ENCODE peak calls at places on chromosome 9, in four cellular contexts. One of them, this sample, is unnamed.

GRCh38 chr9:31137151-31137849 is 1247.1 kb upstream of the ACO1 start:
- DNase-seq in upper lobe of right lung: no peak
- DNase-seq in colonic mucosa: no peak
- DNase-seq in SK-N-SH: no peak
- DNase-seq in this sample: no peak

GRCh38 chr9:33125871-33126822 is 41.0 kb downstream of the B4GALT1 start:
- DNase-seq in colonic mucosa: no peak
- DNase-seq in upper lobe of right lung: no peak
- DNase-seq in SK-N-SH: no peak
- DNase-seq in this sample: no peak

GRCh38 chr9:108412755-108413154 is 443.0 kb downstream of the ACTL7B start:
- DNase-seq in colonic mucosa: peak; percentile 30
- DNase-seq in SK-N-SH: no peak
- DNase-seq in upper lobe of right lung: no peak
- DNase-seq in this sample: no peak

GRCh38 chr9:101516655-101517054 is 17.0 kb upstream of the RNF20 start:
- DNase-seq in SK-N-SH: no peak
- DNase-seq in upper lobe of right lung: no peak
- DNase-seq in colonic mucosa: no peak
- DNase-seq in this sample: no peak

GRCh38 chr9:114054191-114054690 is 23.9 kb downstream of the AMBP start:
- DNase-seq in SK-N-SH: no peak
- DNase-seq in colonic mucosa: peak; percentile 10
- DNase-seq in upper lobe of right lung: peak; percentile 29
- DNase-seq in this sample: peak; percentile 21

GRCh38 chr9:82597225-82598158 is 465.4 kb downstream of the RASEF start:
- DNase-seq in SK-N-SH: no peak
- DNase-seq in upper lobe of right lung: no peak
- DNase-seq in colonic mucosa: no peak
- DNase-seq in this sample: no peak

GRCh38 chr9:108708448-108708847 is 147.3 kb downstream of the ACTL7B start:
- DNase-seq in colonic mucosa: no peak
- DNase-seq in upper lobe of right lung: no peak
- DNase-seq in SK-N-SH: no peak
- DNase-seq in this sample: no peak

GRCh38 chr9:14219865-14220655 is 93.9 kb downstream of the NFIB start:
- DNase-seq in SK-N-SH: no peak
- DNase-seq in colonic mucosa: no peak
- DNase-seq in upper lobe of right lung: no peak
- DNase-seq in this sample: no peak

DNA sequence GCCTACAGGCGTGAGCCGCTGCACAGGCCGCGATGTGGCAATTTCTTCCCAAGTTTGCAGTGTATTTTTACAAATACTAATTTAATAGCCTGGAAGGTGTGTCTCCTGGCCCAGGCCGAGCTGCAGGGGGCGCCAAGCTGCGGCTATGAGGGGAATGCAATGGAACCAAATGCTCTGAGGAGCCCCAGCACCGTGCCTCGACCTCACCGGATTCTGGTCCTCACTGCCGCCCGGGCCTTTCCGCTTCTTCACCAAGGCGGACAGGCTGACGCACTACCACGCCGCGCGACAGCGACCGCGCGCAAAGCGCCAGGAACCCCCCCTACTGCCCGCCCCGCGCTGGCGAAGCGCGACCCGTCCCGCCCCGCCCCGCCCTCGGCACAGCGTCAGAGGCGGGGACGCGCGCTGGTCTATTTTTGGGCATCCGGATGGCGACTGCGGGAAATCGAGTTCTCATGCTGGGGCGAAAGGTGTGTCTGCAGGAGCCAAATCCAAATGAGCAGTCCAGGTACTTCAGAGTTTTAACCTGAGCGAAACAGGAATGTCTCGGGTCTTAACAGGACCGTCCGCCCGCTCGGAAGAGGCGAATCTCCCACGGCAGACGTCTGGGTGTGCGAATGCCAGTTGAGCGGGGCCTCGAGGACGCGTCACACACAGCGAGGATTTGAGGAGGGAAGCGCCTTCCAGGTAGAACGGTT is 31.7 kb upstream of the PRXL2C start:
- DNase-seq in SK-N-SH: peak; percentile 91
- DNase-seq in upper lobe of right lung: peak; percentile 94
- DNase-seq in colonic mucosa: peak; percentile 76
- DNase-seq in this sample: peak; percentile 50
- TF ChIP-seq CTCF in SK-N-SH: peak; percentile 54
- TF ChIP-seq CTCF in upper lobe of right lung: peak; percentile 62
- TF ChIP-seq CTCF in colonic mucosa: peak; percentile 34
- TF ChIP-seq CTCF in this sample: no peak

DNA sequence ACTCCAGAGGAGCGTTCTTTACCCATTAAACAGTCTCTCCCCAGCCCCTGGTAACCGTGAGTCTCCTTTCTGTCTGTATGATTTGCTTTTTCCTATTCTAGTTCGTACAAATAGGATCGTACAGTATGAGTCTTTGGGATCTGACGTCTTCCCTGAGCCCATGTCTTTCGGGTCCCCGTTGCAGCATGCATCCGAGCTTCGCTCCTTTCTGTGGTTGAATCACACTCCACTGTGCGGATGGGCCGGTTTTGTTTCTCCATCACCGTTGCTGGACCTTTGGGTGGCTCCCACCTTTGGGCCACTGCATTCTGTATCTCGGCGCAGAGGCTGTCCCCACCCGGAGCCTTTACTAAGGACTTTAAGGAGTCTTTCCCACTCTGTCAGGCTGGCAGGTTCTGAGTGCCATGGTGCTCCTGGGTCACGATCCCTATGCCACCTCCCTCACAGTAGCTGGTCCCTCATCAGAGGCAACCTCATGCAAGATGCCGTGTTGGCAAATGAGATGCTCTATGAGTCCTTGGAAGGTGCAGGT is 145.7 kb upstream of the COL5A1 start:
- DNase-seq in upper lobe of right lung: peak; percentile 33
- DNase-seq in colonic mucosa: no peak
- DNase-seq in SK-N-SH: no peak
- DNase-seq in this sample: no peak
- TF ChIP-seq CTCF in upper lobe of right lung: no peak
- TF ChIP-seq CTCF in colonic mucosa: no peak
- TF ChIP-seq CTCF in SK-N-SH: no peak
- TF ChIP-seq CTCF in this sample: no peak

DNA sequence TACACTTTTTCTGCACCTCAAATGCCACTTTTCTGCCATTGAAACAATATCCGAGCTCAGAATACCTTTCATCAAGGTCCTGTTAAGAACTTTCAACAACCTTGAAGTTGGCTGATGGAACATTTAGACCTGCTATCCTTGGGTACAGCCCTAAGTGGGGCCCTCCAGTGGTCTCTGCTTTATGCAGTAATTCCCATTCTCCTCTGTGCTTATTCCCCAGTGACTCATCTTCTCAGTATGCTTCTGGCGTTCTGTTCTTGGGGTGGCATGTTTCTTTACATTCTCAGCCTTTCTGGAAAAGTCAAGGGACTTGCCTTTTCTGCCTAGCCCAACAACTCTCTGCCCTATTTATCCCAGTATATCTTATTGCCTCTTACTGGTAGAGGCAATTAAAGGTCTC is 7.1 kb downstream of the ANP32B start:
- DNase-seq in SK-N-SH: peak; percentile 27
- DNase-seq in upper lobe of right lung: no peak
- DNase-seq in colonic mucosa: no peak
- DNase-seq in this sample: no peak
- TF ChIP-seq CTCF in SK-N-SH: peak; percentile 45
- TF ChIP-seq CTCF in upper lobe of right lung: no peak
- TF ChIP-seq CTCF in colonic mucosa: no peak
- TF ChIP-seq CTCF in this sample: peak; percentile 4

GRCh38 chr9:71683598-71684235 is 84.6 kb downstream of the CEMIP2 start:
- DNase-seq in colonic mucosa: no peak
- DNase-seq in upper lobe of right lung: no peak
- DNase-seq in SK-N-SH: peak; percentile 1
- DNase-seq in this sample: no peak
- TF ChIP-seq CTCF in colonic mucosa: no peak
- TF ChIP-seq CTCF in upper lobe of right lung: peak; percentile 24
- TF ChIP-seq CTCF in SK-N-SH: peak; percentile 70
- TF ChIP-seq CTCF in this sample: no peak

GRCh38 chr9:90916147-90916734 is 114.6 kb downstream of the SYK start:
- DNase-seq in SK-N-SH: no peak
- DNase-seq in upper lobe of right lung: no peak
- DNase-seq in colonic mucosa: no peak
- DNase-seq in this sample: no peak
- TF ChIP-seq CTCF in SK-N-SH: no peak
- TF ChIP-seq CTCF in upper lobe of right lung: no peak
- TF ChIP-seq CTCF in colonic mucosa: no peak
- TF ChIP-seq CTCF in this sample: no peak

DNA sequence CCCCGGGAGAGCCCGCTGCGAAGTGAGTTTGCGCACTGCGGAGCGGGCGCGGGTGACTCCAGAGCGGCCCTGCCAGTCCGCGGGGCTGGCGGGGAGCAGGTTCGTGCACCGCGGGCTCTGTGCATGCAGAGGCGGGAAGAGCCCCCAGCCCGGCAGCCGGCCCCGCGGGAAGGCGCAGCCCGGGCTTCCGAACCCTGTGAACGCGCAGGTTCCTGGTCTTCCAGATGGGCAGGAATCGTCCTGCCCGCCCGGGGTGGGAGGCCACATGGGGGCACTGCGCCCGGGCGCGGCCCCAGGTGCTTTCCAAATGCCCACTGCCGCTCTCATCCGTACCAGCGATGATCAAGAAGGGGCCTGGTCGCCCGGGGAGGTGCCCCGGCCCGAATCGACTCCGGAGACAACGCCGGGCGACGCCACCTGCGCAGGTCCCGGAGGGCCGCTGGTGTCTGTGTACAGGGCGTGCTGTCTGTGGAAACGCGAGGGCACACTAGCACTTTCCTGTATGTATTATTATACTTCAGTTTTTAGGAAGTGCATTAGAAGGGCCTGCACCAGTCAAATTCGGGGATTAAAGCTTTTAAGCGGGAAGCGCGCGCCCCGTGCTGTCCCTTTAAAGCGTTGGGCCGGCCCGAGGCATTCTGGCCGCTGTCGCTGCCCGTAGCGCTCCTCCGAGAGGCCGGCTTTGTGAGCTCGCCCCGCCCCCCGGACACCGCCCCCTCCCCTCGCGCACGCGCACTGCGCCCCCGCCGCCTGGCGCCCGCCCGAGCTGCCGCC is at the start of gene WDR5:
- DNase-seq in upper lobe of right lung: peak; percentile 97
- DNase-seq in SK-N-SH: peak; percentile 100
- DNase-seq in colonic mucosa: peak; percentile 93
- DNase-seq in this sample: peak; percentile 100
- TF ChIP-seq CTCF in upper lobe of right lung: peak; percentile 28
- TF ChIP-seq CTCF in SK-N-SH: peak; percentile 52
- TF ChIP-seq CTCF in colonic mucosa: no peak
- TF ChIP-seq CTCF in this sample: peak; percentile 14

GRCh38 chr9:120392245-120392644 is 187.7 kb downstream of the CDK5RAP2 start:
- DNase-seq in upper lobe of right lung: no peak
- DNase-seq in colonic mucosa: no peak
- DNase-seq in SK-N-SH: no peak
- DNase-seq in this sample: no peak

GRCh38 chr9:120392711-120393110 is 187.3 kb downstream of the CDK5RAP2 start:
- DNase-seq in upper lobe of right lung: no peak
- DNase-seq in colonic mucosa: no peak
- DNase-seq in SK-N-SH: no peak
- DNase-seq in this sample: no peak

GRCh38 chr9:120389867-120390266 is 190.1 kb downstream of the CDK5RAP2 start:
- DNase-seq in SK-N-SH: no peak
- DNase-seq in colonic mucosa: no peak
- DNase-seq in upper lobe of right lung: no peak
- DNase-seq in this sample: no peak

GRCh38 chr9:120390637-120391190 is 189.3 kb downstream of the CDK5RAP2 start:
- DNase-seq in SK-N-SH: no peak
- DNase-seq in colonic mucosa: no peak
- DNase-seq in upper lobe of right lung: no peak
- DNase-seq in this sample: no peak

GRCh38 chr9:120391691-120392090 is 188.3 kb downstream of the CDK5RAP2 start:
- DNase-seq in colonic mucosa: no peak
- DNase-seq in upper lobe of right lung: no peak
- DNase-seq in SK-N-SH: no peak
- DNase-seq in this sample: no peak
- TF ChIP-seq CTCF in colonic mucosa: no peak
- TF ChIP-seq CTCF in upper lobe of right lung: no peak
- TF ChIP-seq CTCF in SK-N-SH: no peak
- TF ChIP-seq CTCF in this sample: no peak

GRCh38 chr9:136597965-136598364 is 52.1 kb upstream of the NOTCH1 start:
- DNase-seq in SK-N-SH: no peak
- DNase-seq in upper lobe of right lung: no peak
- DNase-seq in colonic mucosa: no peak
- DNase-seq in this sample: no peak
- TF ChIP-seq CTCF in SK-N-SH: no peak
- TF ChIP-seq CTCF in upper lobe of right lung: no peak
- TF ChIP-seq CTCF in colonic mucosa: no peak
- TF ChIP-seq CTCF in this sample: no peak

GRCh38 chr9:135671591-135672041 is 8.5 kb downstream of the LCN9 start:
- DNase-seq in SK-N-SH: peak; percentile 72
- DNase-seq in upper lobe of right lung: peak; percentile 51
- DNase-seq in colonic mucosa: no peak
- DNase-seq in this sample: no peak
- TF ChIP-seq CTCF in SK-N-SH: no peak
- TF ChIP-seq CTCF in upper lobe of right lung: no peak
- TF ChIP-seq CTCF in colonic mucosa: no peak
- TF ChIP-seq CTCF in this sample: no peak

GRCh38 chr9:130265431-130266235 is at the start of gene HMCN2:
- DNase-seq in upper lobe of right lung: no peak
- DNase-seq in SK-N-SH: peak; percentile 87
- DNase-seq in colonic mucosa: no peak
- DNase-seq in this sample: no peak

GRCh38 chr9:130262061-130262745 is 3.4 kb upstream of the HMCN2 start:
- DNase-seq in SK-N-SH: no peak
- DNase-seq in upper lobe of right lung: no peak
- DNase-seq in colonic mucosa: no peak
- DNase-seq in this sample: no peak

GRCh38 chr9:130262771-130263170 is 2.8 kb upstream of the HMCN2 start:
- DNase-seq in upper lobe of right lung: no peak
- DNase-seq in colonic mucosa: no peak
- DNase-seq in SK-N-SH: no peak
- DNase-seq in this sample: no peak

GRCh38 chr9:130264414-130265350 is 878 bp upstream of the HMCN2 start:
- DNase-seq in upper lobe of right lung: no peak
- DNase-seq in SK-N-SH: peak; percentile 53
- DNase-seq in colonic mucosa: no peak
- DNase-seq in this sample: no peak

DNA sequence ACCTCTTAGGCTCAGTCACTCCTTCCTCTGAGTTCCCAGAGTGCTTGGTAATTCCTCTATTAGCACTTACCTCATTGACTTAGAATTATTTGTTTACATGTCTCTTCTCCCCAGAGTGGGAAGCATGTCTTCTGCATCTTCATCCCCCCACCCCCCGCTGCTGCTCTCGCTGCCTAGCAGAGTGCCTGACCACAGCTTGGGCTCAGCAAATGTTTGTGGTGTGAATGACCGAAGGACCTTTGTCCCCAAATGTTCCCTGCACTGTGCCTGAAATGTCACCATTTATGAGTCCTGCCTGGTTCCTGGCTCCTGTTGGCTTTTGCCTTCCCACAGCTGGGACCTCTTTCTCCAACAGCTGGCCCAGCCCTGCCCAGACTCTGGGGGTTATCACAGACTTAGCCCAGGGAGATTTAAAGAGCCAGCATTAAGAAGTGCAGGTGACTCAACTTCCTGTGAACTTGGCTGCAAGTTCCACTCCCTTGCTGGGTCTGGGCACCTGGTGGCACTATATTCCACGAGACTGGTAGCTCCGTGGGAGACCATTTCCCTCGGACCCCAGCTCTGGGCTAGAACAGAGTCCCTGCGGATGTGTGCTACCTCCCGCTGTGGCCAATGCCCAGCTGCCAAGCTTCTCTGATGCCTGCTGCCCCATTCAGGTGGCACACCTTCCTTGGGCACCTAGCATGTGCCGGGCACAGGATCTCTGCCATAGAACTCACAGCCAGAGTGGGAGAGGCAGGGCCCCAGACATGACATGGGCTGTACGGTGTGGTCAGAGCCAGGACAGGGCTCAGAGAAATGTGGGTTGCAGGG is 1.8 kb upstream of the HMCN2 start:
- DNase-seq in colonic mucosa: no peak
- DNase-seq in upper lobe of right lung: no peak
- DNase-seq in SK-N-SH: peak; percentile 46
- DNase-seq in this sample: no peak
- TF ChIP-seq CTCF in colonic mucosa: no peak
- TF ChIP-seq CTCF in upper lobe of right lung: no peak
- TF ChIP-seq CTCF in SK-N-SH: no peak
- TF ChIP-seq CTCF in this sample: no peak